ENCODE peak calls at places on chromosome 10, in seven cellular contexts. L is fibroblast of lung; A is CD8-positive, alpha-beta T cell; P is cardiac fibroblast; Y is DND-41; V is colonic mucosa; I is foreskin fibroblast. F is an unnamed sample.

GRCh38 chr10:118873080-118873737 is 118.4 kb upstream of the CACUL1 start:
- DNase-seq in P (peak), V (no peak), Y (no peak), A (no peak), I (peak), L (peak), F (peak)

GRCh38 chr10:60426425-60426824 is 36.8 kb upstream of the ANK3 start:
- DNase-seq in I (peak), P (peak), Y (no peak), V (no peak), A (no peak), L (peak), F (peak)

GRCh38 chr10:75514830-75515229 is 83.4 kb downstream of the LRMDA start:
- DNase-seq in P (no peak), A (no peak), I (no peak), V (no peak), L (no peak), Y (no peak), F (no peak)

GRCh38 chr10:58555170-58555929 is 42.7 kb downstream of the BICC1 start:
- DNase-seq in I (no peak), L (no peak), A (no peak), V (no peak), P (no peak), Y (no peak), F (no peak)

GRCh38 chr10:48703776-48704555 is 19.3 kb downstream of the WDFY4 start:
- DNase-seq in A (no peak), P (no peak), L (no peak), I (no peak), Y (no peak), V (no peak), F (no peak)

GRCh38 chr10:83165164-83165563 is 974.1 kb upstream of the GHITM start:
- DNase-seq in Y (no peak), V (no peak), P (no peak), I (no peak), A (no peak), L (peak), F (no peak)

GRCh38 chr10:60208676-60209269 is 180.9 kb downstream of the ANK3 start:
- DNase-seq in Y (no peak), V (no peak), L (peak), A (no peak), I (peak), P (peak), F (peak)

GRCh38 chr10:111113961-111114830 is 37.4 kb downstream of the ADRA2A start:
- DNase-seq in I (no peak), Y (no peak), L (no peak), V (no peak), P (no peak), A (no peak), F (no peak)

GRCh38 chr10:95864906-95865813 is 42.6 kb upstream of the CC2D2B start:
- DNase-seq in I (peak), P (peak), Y (peak), V (peak), L (peak), A (no peak), F (peak)

GRCh38 chr10:13847201-13847631 is 260.5 kb downstream of the PRPF18 start:
- DNase-seq in P (no peak), V (no peak), Y (no peak), A (no peak), L (no peak), I (no peak), F (no peak)

GRCh38 chr10:83881647-83882046 is 257.7 kb upstream of the GHITM start:
- DNase-seq in L (no peak), I (no peak), V (no peak), Y (no peak), A (no peak), P (no peak), F (no peak)

GRCh38 chr10:125003901-125004467 is 62.1 kb downstream of the ZRANB1 start:
- DNase-seq in A (peak), L (no peak), I (no peak), P (no peak), Y (no peak), V (no peak), F (no peak)

GRCh38 chr10:5557799-5558771 is 33.3 kb downstream of the CALML3 start:
- DNase-seq in A (no peak), L (no peak), V (no peak), P (no peak), Y (no peak), I (no peak), F (no peak)

GRCh38 chr10:1043532-1043995 is 5.4 kb downstream of the IDI1 start:
- DNase-seq in V (peak), I (no peak), Y (no peak), A (no peak), L (no peak), P (no peak), F (no peak)

GRCh38 chr10:81953420-81953819 is 78.4 kb downstream of the NRG3 start:
- DNase-seq in V (no peak), Y (no peak), I (no peak), L (no peak), A (no peak), P (peak), F (no peak)

GRCh38 chr10:90276894-90277447 is 575.6 kb downstream of the KIF20B start:
- DNase-seq in L (peak), V (no peak), A (no peak), Y (no peak), I (no peak), P (peak), F (peak)

GRCh38 chr10:44362866-44363711 is 21.8 kb downstream of the CXCL12 start:
- DNase-seq in V (no peak), I (no peak), L (no peak), P (no peak), A (no peak), Y (no peak), F (no peak)

GRCh38 chr10:59177031-59177861 is 803 bp downstream of the PHYHIPL start:
- DNase-seq in V (peak), Y (no peak), P (peak), I (peak), A (no peak), L (peak), F (peak)

GRCh38 chr10:21084700-21085099 is 187.6 kb upstream of the NEBL start:
- DNase-seq in V (no peak), P (no peak), Y (no peak), I (no peak), L (no peak), A (no peak), F (no peak)

GRCh38 chr10:96073722-96074121 is 30.3 kb downstream of the CCNJ start:
- DNase-seq in A (no peak), Y (peak), V (no peak), L (peak), I (peak), P (peak), F (peak)

GRCh38 chr10:83880252-83880791 is 259.0 kb upstream of the GHITM start:
- DNase-seq in L (no peak), P (no peak), V (no peak), Y (no peak), I (no peak), A (no peak), F (no peak)

GRCh38 chr10:29839826-29840515 is 205.2 kb upstream of the SVIL start:
- DNase-seq in I (no peak), P (no peak), A (no peak), L (no peak), Y (no peak), V (no peak), F (no peak)

GRCh38 chr10:124802313-124802675 is 675 bp downstream of the ABRAXAS2 start:
- DNase-seq in V (no peak), A (no peak), Y (no peak), L (no peak), I (no peak), P (no peak), F (peak)

GRCh38 chr10:34134602-34135001 is 680.5 kb downstream of the PARD3 start:
- DNase-seq in P (no peak), V (no peak), I (no peak), L (no peak), A (no peak), Y (no peak), F (no peak)

GRCh38 chr10:48369501-48369900 is 63.0 kb downstream of the MAPK8 start:
- DNase-seq in V (no peak), I (no peak), L (no peak), Y (no peak), P (no peak), A (no peak), F (no peak)

GRCh38 chr10:44298713-44299112 is 86.2 kb downstream of the CXCL12 start:
- DNase-seq in A (no peak), Y (no peak), L (no peak), P (no peak), I (no peak), V (no peak), F (no peak)

GRCh38 chr10:88118769-88119559 is 255.5 kb downstream of the PTEN start:
- DNase-seq in P (no peak), L (no peak), Y (no peak), V (no peak), A (no peak), I (no peak), F (no peak)

GRCh38 chr10:5752301-5752871 is 60.8 kb downstream of the GDI2 start:
- DNase-seq in Y (no peak), A (no peak), P (no peak), L (no peak), V (no peak), I (peak), F (no peak)

GRCh38 chr10:78567680-78568453 is 500.9 kb upstream of the ZMIZ1 start:
- DNase-seq in L (no peak), P (no peak), A (no peak), Y (no peak), I (no peak), V (no peak), F (no peak)

GRCh38 chr10:106900041-106900674 is 264.3 kb downstream of the SORCS1 start:
- DNase-seq in I (no peak), Y (no peak), L (no peak), V (no peak), P (no peak), A (no peak), F (no peak)

GRCh38 chr10:5965266-5965665 is 12.1 kb downstream of the IL15RA start:
- DNase-seq in I (no peak), A (no peak), V (peak), P (no peak), Y (no peak), L (no peak), F (no peak)

GRCh38 chr10:116658152-116658551 is 37.4 kb downstream of the PNLIPRP2 start:
- DNase-seq in Y (no peak), L (no peak), P (no peak), A (no peak), V (no peak), I (no peak), F (no peak)

GRCh38 chr10:116653885-116654284 is 33.1 kb downstream of the PNLIPRP2 start:
- DNase-seq in V (no peak), A (no peak), Y (no peak), I (no peak), P (no peak), L (no peak), F (no peak)

GRCh38 chr10:116659049-116659670 is 38.4 kb downstream of the PNLIPRP2 start:
- DNase-seq in A (no peak), Y (no peak), L (no peak), I (no peak), V (no peak), P (no peak), F (no peak)

GRCh38 chr10:116655573-116655972 is 34.8 kb downstream of the PNLIPRP2 start:
- DNase-seq in V (no peak), P (no peak), I (no peak), L (no peak), A (no peak), Y (no peak), F (no peak)

DNA sequence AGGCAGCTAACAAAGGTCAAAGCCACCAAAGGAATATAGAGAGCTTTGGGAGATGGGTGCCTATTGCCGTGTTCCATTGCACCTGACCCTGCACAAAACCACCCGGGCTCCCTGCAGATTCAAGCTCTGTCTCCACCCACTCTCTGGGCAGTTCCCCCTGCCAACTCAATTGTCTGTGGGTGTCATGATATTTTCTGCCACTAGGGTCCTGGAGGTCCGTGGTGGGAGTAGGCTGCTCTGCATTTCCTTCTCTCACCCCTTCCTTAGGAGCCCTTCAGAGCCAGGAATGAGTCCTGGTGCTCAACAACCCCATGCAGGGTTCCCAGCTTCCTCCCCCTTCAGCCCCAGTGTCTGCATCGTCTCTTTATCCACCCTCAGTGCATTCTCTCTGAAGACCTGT is 34.1 kb downstream of the PNLIPRP2 start:
- DNase-seq in L (no peak), P (no peak), I (no peak), V (no peak), Y (no peak), A (no peak), F (no peak)
- TF ChIP-seq CTCF in L (no peak), P (peak), I (no peak), V (no peak), Y (peak), A (no peak), F (peak)

DNA sequence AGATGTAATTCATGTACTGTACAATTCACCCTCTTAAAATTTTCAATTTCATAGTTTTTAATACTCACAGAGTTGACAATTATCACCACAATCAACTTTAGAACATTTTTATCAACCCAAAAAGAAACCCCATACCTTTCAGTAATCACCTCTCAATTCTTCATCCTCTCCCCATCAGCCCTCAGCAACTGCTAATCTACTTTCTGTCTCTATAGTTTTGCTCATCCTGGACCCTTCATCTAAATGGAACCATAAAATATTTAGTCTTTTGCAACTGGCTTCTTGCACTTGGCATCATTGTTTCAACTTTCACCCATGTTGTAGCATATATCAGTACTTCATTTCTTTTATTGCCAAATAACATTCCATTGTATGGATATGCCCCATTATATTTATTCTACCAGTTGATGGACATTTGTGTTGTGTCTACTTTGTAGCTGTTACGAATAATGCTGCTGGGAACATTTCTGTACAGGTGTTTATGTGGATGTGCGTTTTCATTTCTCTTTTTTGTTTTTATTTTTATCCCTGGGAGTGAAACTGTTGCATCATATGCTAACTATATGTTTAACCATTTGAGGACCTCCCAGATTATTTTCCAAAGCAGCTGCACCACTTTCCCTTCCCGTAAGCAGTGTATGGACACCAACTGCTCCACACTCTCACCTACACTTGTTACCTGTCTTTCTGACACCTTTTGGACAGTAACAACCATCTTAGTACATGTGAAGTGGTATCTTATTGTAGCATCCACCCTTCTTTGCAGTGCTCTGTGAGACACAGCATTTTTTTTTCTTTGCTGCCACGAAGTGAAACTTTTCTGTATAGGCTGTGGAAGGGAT is 65.4 kb upstream of the APBB1IP start:
- DNase-seq in I (no peak), P (no peak), Y (no peak), V (no peak), A (no peak), L (no peak), F (no peak)
- H3K4me3 ChIP-seq in I (no peak), P (no peak), Y (no peak), V (no peak), A (no peak), L (no peak), F (no peak)

GRCh38 chr10:69042417-69042816 is 45.5 kb upstream of the SRGN start:
- DNase-seq in I (no peak), A (no peak), L (no peak), P (no peak), V (no peak), Y (no peak), F (no peak)
- TF ChIP-seq CTCF in I (no peak), A (no peak), L (no peak), P (no peak), V (no peak), Y (no peak), F (no peak)

GRCh38 chr10:122564980-122565379 is 4.4 kb downstream of the DMBT1 start:
- DNase-seq in V (no peak), Y (no peak), P (no peak), I (no peak), A (no peak), L (peak), F (no peak)

GRCh38 chr10:122567056-122567660 is 6.6 kb downstream of the DMBT1 start:
- DNase-seq in I (no peak), L (peak), P (peak), Y (peak), A (no peak), V (no peak), F (peak)

GRCh38 chr10:122566632-122567031 is 6.1 kb downstream of the DMBT1 start:
- DNase-seq in A (no peak), Y (no peak), V (no peak), P (no peak), I (no peak), L (no peak), F (no peak)

GRCh38 chr10:122568551-122568950 is 8.0 kb downstream of the DMBT1 start:
- DNase-seq in I (no peak), A (no peak), V (no peak), P (no peak), L (no peak), Y (no peak), F (no peak)

DNA sequence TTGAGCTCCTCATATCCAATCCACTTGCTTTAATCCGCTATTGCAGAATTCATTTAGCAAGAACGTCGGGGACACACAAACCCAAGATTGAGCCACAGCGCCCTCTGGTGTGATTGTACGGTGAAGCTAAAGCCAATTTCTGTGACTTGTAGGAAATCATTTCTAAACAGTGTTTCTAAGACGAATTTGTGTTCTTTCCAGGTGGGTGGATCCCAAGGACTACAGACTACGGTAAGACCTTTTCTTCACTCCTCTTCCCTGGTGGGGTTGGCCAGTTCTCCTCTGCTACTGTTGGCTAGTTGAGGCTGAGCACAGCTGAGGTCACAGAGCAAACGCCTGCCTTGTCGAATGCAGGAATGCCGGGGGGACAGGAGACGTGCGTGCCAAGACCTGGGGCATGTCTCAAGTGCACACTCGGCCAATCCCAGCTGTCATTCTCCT is 5.2 kb downstream of the DMBT1 start:
- DNase-seq in A (peak), I (peak), Y (peak), V (peak), P (peak), L (peak), F (peak)
- H3K4me3 ChIP-seq in A (no peak), I (no peak), Y (no peak), V (no peak), P (peak), L (peak), F (peak)

DNA sequence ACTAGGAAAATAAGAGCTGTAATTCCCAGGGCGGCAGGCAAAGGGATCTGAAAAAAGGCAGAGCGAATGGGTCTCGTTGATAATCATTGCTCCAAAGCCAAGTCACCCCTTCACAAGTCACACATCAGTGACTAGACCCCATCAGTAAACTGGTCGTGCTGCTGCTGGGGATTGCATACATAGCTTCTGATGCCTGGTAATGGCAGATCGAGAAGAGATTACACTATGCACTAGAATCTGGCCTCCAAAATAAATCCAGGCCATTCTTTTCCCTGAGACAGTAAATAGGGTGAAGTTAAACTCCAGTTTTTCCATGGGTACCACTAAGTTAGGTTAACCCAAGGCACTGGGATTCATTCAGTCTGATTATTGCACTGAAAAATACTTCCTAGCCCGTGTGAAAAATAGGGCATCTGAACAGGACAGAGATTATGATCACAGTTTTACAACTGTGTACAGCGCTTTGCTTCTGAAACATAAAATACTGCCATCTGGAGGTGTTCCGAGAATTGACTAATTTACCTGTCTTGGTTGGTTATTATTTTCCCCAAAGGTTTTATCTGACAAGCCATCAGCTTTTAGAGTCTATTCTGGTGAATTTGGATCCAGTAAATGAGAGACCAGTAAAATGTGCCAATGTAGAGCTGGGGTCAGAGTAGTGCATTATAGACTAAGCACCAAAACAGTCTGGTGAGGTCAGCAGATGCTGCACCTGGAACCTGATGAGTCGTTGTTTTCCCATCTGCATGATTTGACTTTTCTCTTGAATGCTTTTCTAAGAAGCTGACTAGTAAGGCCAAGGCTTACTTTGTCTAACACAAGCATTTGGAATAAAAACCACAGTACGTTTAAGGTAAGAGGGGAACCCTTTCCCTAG is 82.9 kb upstream of the AFAP1L2 start:
- DNase-seq in P (no peak), A (no peak), Y (no peak), V (no peak), L (peak), I (peak), F (no peak)
- TF ChIP-seq CTCF in P (no peak), A (no peak), Y (peak), V (no peak), L (peak), I (no peak), F (no peak)